ENCODE peak calls at places on chromosome 4, in five cellular contexts. B is mammary epithelial cell, S is hepatocyte, P is tibial nerve, V is tibial artery. X is an unnamed sample. For H3K4me1, the result is how much of the 10 kb centered on the place peaks cover.

GRCh38 chr4:125392683-125393082 is 77.9 kb downstream of the FAT4 start:
- DNase-seq in B (no peak), S (no peak), P (no peak), V (no peak), X (no peak)

GRCh38 chr4:110265001-110265400 is 66.6 kb upstream of the ELOVL6 start:
- DNase-seq in B (no peak), S (no peak), P (no peak), V (no peak), X (no peak)

GRCh38 chr4:153573221-153573620 is 107.1 kb downstream of the TMEM131L start:
- DNase-seq in B (no peak), S (no peak), P (no peak), V (no peak), X (peak)

GRCh38 chr4:151409470-151410313 is 716 bp downstream of the FHIP1A start:
- DNase-seq in B (peak), S (peak), P (no peak), V (no peak), X (peak)

GRCh38 chr4:108030332-108030731 is 40.6 kb downstream of the HADH start:
- DNase-seq in B (peak), S (peak), P (peak), V (no peak), X (no peak)

GRCh38 chr4:6252051-6252450 is 17.6 kb upstream of the WFS1 start:
- DNase-seq in B (no peak), S (no peak), P (no peak), V (no peak), X (no peak)

GRCh38 chr4:139484861-139485311 is 31.0 kb downstream of the RAB33B start:
- DNase-seq in B (no peak), S (no peak), P (no peak), V (no peak), X (no peak)

GRCh38 chr4:109164011-109164410 is 138.4 kb downstream of the COL25A1 start:
- DNase-seq in B (no peak), S (peak), P (no peak), V (no peak), X (no peak)

GRCh38 chr4:162644346-162644745 is 480.5 kb upstream of the FSTL5 start:
- DNase-seq in B (no peak), S (no peak), P (no peak), V (no peak), X (no peak)

GRCh38 chr4:26510334-26510705 is 20.0 kb upstream of the CCKAR start:
- DNase-seq in B (no peak), S (no peak), P (no peak), V (no peak), X (no peak)

GRCh38 chr4:155161357-155161756 is 47.1 kb upstream of the NPY2R start:
- DNase-seq in B (no peak), S (no peak), P (no peak), V (no peak), X (no peak)

GRCh38 chr4:94743838-94744237 is 13.9 kb upstream of the BMPR1B start:
- DNase-seq in B (no peak), S (no peak), P (no peak), V (no peak), X (no peak)

GRCh38 chr4:5322321-5322720 is 271.0 kb downstream of the STK32B start:
- DNase-seq in B (no peak), S (no peak), P (no peak), V (no peak), X (no peak)

GRCh38 chr4:2574863-2575262 is 38.4 kb downstream of the FAM193A start:
- DNase-seq in B (no peak), S (no peak), P (no peak), V (no peak), X (no peak)

GRCh38 chr4:57020467-57021101 is 41.9 kb downstream of the POLR2B start:
- DNase-seq in B (peak), S (no peak), P (no peak), V (no peak), X (no peak)

DNA sequence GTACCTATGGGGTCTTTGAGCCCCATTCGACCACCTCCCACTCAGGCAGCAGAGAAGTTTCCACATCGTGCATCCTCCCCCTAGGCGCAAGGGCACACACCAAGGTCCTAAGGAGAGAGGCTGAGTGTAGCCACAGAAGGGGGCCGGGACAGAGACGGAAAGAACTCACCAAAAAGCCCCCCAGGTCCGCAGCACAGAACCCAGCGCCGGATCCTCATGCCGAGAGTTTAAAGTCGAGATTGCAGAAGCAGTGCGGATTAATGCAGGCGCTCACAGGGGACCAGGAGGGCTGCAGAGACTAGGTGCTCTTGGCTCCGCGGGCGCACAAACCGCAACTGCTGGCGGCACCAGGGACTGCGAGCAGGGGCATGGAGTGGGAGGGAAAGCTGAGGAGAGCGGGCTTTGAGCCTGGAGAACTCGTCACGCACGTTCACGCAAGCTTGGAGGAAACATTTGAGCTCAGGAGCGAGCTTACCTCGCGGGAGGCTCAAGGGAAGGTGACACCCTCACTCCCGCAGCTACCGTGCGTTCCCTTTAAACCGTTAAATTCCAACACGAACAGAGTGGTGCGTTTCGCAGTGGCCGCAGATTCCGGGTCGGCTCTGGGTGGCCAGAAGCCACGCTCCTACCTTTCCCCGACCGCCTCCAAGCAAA is 8.5 kb downstream of the NKX3-2 start:
- DNase-seq in B (no peak), S (no peak), P (no peak), V (no peak), X (no peak)
- H3K4me3 ChIP-seq in B (no peak), S (no peak), P (no peak), V (no peak), X (no peak)

DNA sequence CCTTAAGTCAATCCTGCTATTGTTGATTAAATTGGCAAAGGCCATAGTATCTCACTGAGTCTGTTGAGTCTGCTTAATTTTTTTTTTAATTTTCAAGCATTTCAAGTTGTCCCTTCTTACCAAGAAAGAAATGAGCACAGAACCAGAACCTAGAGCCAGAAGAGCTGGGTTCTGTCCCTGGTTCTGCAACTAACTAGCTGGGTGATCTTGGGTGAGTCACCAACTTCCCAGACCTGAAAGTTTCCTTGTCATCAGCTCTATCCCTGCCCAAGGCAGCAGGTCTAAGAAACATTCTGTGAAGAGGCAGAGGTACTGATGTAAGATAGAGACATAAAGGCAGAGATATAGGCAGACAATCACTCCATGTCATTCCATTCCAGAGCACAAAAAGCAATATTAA is 17.3 kb downstream of the TEC start:
- DNase-seq in B (peak), S (no peak), P (no peak), V (no peak), X (no peak)
- H3K4me1 ChIP-seq in B (under half), S (under half), P (under half), V (under half), X (under half)

GRCh38 chr4:70759126-70759525 is 37.4 kb downstream of the RUFY3 start:
- DNase-seq in B (peak), S (no peak), P (no peak), V (no peak), X (no peak)
- H3K27ac ChIP-seq in B (no peak), S (no peak), P (no peak), V (no peak), X (no peak)

DNA sequence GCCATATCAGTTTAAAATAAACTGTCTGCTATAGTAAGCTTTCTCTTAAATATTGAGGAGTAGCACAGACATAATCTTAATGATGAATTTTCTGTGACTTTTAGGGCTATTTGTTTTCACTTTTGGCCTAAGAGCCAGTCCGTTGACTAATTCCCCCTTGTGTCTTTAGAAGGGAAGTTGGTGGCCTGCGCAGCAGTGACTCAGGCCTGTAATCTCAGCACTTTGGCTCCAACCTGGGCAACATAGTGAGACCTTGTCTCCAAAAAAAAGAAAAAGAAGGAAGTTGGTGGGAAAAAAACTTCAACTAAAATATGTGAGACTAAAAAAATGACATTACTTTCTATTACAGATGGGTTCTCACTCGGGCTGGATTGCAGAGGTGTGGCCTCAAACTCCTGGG is 3.4 kb downstream of the NCAPG start:
- DNase-seq in B (no peak), S (no peak), P (no peak), V (no peak), X (no peak)
- H3K4me3 ChIP-seq in B (no peak), S (no peak), P (no peak), V (no peak), X (no peak)

DNA sequence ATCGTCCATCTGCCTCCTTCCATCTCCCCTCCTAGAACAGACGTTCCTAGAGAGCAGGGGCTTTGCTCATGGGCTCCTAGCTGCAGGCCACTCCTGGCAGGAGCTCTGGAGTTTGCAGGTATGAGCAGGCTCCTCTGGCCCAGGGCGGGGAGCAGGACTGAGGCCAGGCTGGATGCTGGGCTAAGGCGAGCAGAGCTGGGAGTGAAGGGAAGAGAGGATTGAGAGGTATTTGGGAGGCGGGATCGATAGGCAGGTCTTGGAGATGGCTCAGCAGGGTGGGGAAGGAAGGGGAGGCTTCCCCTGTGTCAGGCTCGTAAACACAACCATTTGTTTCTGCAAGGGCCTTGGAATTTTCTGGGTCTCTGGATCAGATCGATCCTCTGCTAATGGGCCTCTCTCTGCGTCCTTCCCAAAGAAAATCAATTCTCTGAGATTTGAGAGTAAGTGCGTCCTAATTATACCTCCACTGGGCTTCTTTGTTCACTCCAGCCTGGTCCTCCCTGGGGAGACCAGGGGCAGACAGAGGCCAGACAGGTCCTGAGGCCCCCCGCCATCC is 94.7 kb upstream of the PSAPL1 start:
- DNase-seq in B (no peak), S (no peak), P (no peak), V (no peak), X (peak)
- H3K4me1 ChIP-seq in B (under half), S (under half), P (under half), V (under half), X (under half)

GRCh38 chr4:100340534-100341364 is 150.5 kb upstream of the DDIT4L start:
- DNase-seq in B (no peak), S (no peak), P (no peak), V (no peak), X (no peak)
- H3K27ac ChIP-seq in B (no peak), S (peak), P (no peak), V (no peak), X (no peak)

GRCh38 chr4:183173580-183174526 is 74.8 kb downstream of the WWC2 start:
- DNase-seq in B (no peak), S (no peak), P (no peak), V (no peak), X (no peak)
- H3K4me3 ChIP-seq in B (no peak), S (no peak), P (no peak), V (no peak), X (no peak)

GRCh38 chr4:7808181-7808580 is 131.5 kb downstream of the AFAP1 start:
- DNase-seq in B (no peak), S (no peak), P (no peak), V (no peak), X (no peak)
- H3K4me1 ChIP-seq in B (under half), S (under half), P (half or more), V (half or more), X (under half)